ENCODE peak calls at places on chromosome 21, in eight cellular contexts. G, Y, P, F, E, R, A and W are unnamed samples. For H3K4me1 and H3K9me3, the result is how much of the 10 kb centered on the place peaks cover.

GRCh38 chr21:44949161-44950015 is 9.6 kb downstream of the SLX9 start:
- DNase-seq in P (peak), R (peak), F (peak), G (peak), A (peak), E (peak), Y (peak), W (peak)

GRCh38 chr21:44011774-44012473 is at the start of gene TRAPPC10:
- DNase-seq in E (peak), R (peak), G (peak), A (peak), F (peak), P (peak), Y (peak), W (peak)

GRCh38 chr21:34075099-34075425 is 1.7 kb downstream of the MRPS6 start:
- DNase-seq in R (no peak), A (no peak), P (no peak), E (no peak), G (no peak), Y (no peak), F (no peak), W (no peak)

GRCh38 chr21:43829575-43830119 is 35.4 kb upstream of the AGPAT3 start:
- DNase-seq in E (no peak), G (no peak), R (no peak), P (no peak), A (no peak), Y (no peak), F (peak), W (no peak)

GRCh38 chr21:33578959-33579542 is 9.4 kb downstream of the DONSON start:
- DNase-seq in R (peak), P (no peak), A (no peak), F (no peak), Y (no peak), E (peak), G (no peak), W (no peak)

GRCh38 chr21:45450741-45451740 is 46.1 kb downstream of the COL18A1 start:
- DNase-seq in Y (no peak), A (no peak), P (no peak), G (no peak), E (no peak), F (no peak), R (no peak), W (peak)

GRCh38 chr21:15197696-15198095 is 132.9 kb upstream of the NRIP1 start:
- DNase-seq in F (no peak), Y (no peak), P (no peak), E (no peak), G (no peak), R (no peak), A (no peak), W (no peak)

GRCh38 chr21:14707265-14708020 is 161.3 kb upstream of the SAMSN1 start:
- DNase-seq in F (no peak), A (no peak), P (no peak), E (no peak), G (no peak), Y (no peak), R (no peak), W (no peak)

GRCh38 chr21:41137889-41138288 is 30.1 kb upstream of the BACE2 start:
- DNase-seq in A (no peak), G (no peak), R (no peak), Y (no peak), E (no peak), F (no peak), P (no peak), W (no peak)

GRCh38 chr21:41138711-41139110 is 29.2 kb upstream of the BACE2 start:
- DNase-seq in E (no peak), R (no peak), A (no peak), F (no peak), P (no peak), Y (no peak), G (no peak), W (no peak)

GRCh38 chr21:41136286-41136685 is 31.7 kb upstream of the BACE2 start:
- DNase-seq in Y (no peak), F (no peak), R (no peak), A (no peak), G (no peak), E (no peak), P (no peak), W (no peak)

GRCh38 chr21:41135715-41136114 is 32.2 kb upstream of the BACE2 start:
- DNase-seq in G (no peak), P (no peak), A (no peak), Y (no peak), F (no peak), E (no peak), R (no peak), W (no peak)

GRCh38 chr21:41137401-41137800 is 30.6 kb upstream of the BACE2 start:
- DNase-seq in R (no peak), A (no peak), G (no peak), E (no peak), Y (no peak), P (no peak), F (no peak), W (no peak)
- H3K27ac ChIP-seq in R (no peak), A (no peak), G (no peak), E (no peak), Y (no peak), P (no peak), F (no peak), W (no peak)

DNA sequence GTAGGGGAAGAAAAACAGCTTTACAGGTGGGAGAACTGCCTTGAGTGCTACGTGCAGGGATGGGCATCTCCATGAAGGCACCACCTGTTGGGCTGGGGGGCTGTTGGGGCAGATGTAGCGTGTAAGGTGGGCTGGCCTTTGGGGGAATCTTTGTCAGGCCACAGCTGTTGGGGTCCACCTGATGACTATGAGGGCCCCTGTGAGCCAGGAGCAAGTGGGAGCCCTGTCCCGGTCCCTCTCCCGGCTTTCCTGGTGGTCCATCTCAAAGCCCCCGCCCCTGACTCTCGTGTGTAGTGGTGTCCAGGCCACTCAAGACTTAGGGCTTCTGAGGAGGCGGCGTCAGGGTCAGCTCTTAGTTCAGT is 13.5 kb downstream of the SLC37A1 start:
- DNase-seq in R (no peak), F (no peak), Y (no peak), P (no peak), G (peak), A (no peak), E (no peak), W (no peak)
- H3K4me1 ChIP-seq in R (under half), F (under half), Y (under half), P (under half), G (under half), A (under half), E (under half), W (under half)

GRCh38 chr21:8993943-8994639 is 1527.3 kb upstream of the TPTE start:
- DNase-seq in G (no peak), E (no peak), A (no peak), Y (no peak), R (no peak), P (no peak), F (no peak), W (no peak)
- H3K9me3 ChIP-seq in G (under half), E (under half), A (under half), Y (under half), R (under half), P (under half), F (under half), W (under half)

DNA sequence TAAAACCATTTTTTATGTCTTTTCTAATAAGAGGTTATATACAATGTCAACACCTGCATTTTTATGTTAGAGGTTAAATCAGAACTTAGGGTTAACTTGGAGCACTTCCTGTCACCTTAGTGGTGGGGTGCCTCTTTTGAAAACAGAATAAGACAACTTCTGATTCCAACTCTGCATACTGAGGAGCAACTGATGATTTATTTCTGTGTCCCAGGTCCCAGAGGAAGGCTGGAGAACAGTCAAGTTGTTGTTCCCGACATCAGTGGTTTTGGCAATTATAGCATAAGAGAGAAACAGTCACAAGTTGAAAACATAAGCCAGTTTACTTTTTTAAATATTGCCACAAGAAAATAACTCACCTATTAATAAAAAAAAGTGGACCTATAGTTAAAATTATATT is 871.0 kb upstream of the ADAMTS5 start:
- DNase-seq in G (no peak), Y (no peak), R (no peak), A (no peak), P (no peak), F (no peak), E (no peak), W (no peak)
- H3K27ac ChIP-seq in G (no peak), Y (no peak), R (no peak), A (no peak), P (no peak), F (no peak), E (no peak), W (no peak)

GRCh38 chr21:37371041-37371397 is 4.4 kb downstream of the DYRK1A start:
- DNase-seq in P (no peak), Y (no peak), F (no peak), G (no peak), E (no peak), R (no peak), A (no peak), W (no peak)
- H3K4me1 ChIP-seq in P (half or more), Y (under half), F (half or more), G (under half), E (half or more), R (under half), A (half or more), W (under half)

GRCh38 chr21:10521091-10521598 is at the start of gene TPTE:
- DNase-seq in Y (no peak), A (no peak), R (no peak), E (no peak), P (no peak), G (no peak), F (no peak), W (peak)
- H3K9me3 ChIP-seq in Y (under half), A (under half), R (under half), E (under half), P (under half), G (under half), F (under half), W (under half)